ENCODE peak calls at places on chromosomes 7 and 10, in five cellular contexts. E, Y, A, Z and G are unnamed samples.

GRCh38 chr7:47720141-47720906 is 138.4 kb upstream of the TNS3 start:
- DNase-seq in E (no peak), Y (no peak), A (peak), Z (peak), G (no peak)

GRCh38 chr10:80472234-80473095 is 18.4 kb downstream of the TSPAN14 start:
- DNase-seq in E (peak), Y (no peak), A (no peak), Z (no peak), G (no peak)

GRCh38 chr7:139730746-139731612 is 46.8 kb downstream of the HIPK2 start:
- DNase-seq in E (no peak), Y (no peak), A (no peak), Z (peak), G (no peak)

GRCh38 chr7:102933763-102934162 is 21.0 kb downstream of the LRRC17 start:
- DNase-seq in E (no peak), Y (peak), A (peak), Z (peak), G (no peak)

GRCh38 chr7:30162133-30162532 is 27.3 kb downstream of the MTURN start:
- DNase-seq in E (no peak), Y (no peak), A (no peak), Z (no peak), G (no peak)

GRCh38 chr10:103154464-103155299 is 38.4 kb downstream of the NT5C2 start:
- DNase-seq in E (no peak), Y (no peak), A (no peak), Z (no peak), G (no peak)

GRCh38 chr10:36636879-36637278 is 488.5 kb upstream of the ANKRD30A start:
- DNase-seq in E (no peak), Y (no peak), A (no peak), Z (no peak), G (no peak)

GRCh38 chr10:128221787-128222186 is 95.6 kb upstream of the MKI67 start:
- DNase-seq in E (no peak), Y (no peak), A (no peak), Z (no peak), G (no peak)

GRCh38 chr10:114547056-114547455 is 111.0 kb downstream of the ABLIM1 start:
- DNase-seq in E (no peak), Y (no peak), A (no peak), Z (peak), G (no peak)

GRCh38 chr10:67923551-67923950 is 39.1 kb downstream of the SIRT1 start:
- DNase-seq in E (no peak), Y (no peak), A (peak), Z (no peak), G (no peak)

GRCh38 chr10:633279-634245 is 55.9 kb downstream of the DIP2C start:
- DNase-seq in E (no peak), Y (no peak), A (no peak), Z (peak), G (no peak)

GRCh38 chr7:73612598-73613269 is 11.6 kb downstream of the MLXIPL start:
- DNase-seq in E (peak), Y (no peak), A (peak), Z (peak), G (no peak)

GRCh38 chr10:11225935-11226334 is 208.3 kb downstream of the CELF2 start:
- DNase-seq in E (no peak), Y (no peak), A (no peak), Z (no peak), G (no peak)

GRCh38 chr7:132655071-132655761 is 78.9 kb upstream of the PLXNA4 start:
- DNase-seq in E (no peak), Y (no peak), A (no peak), Z (peak), G (no peak)

GRCh38 chr7:44085549-44085948 is 3.2 kb upstream of the POLM start:
- DNase-seq in E (no peak), Y (no peak), A (no peak), Z (no peak), G (no peak)

GRCh38 chr7:120833551-120833950 is 24.4 kb downstream of the TSPAN12 start:
- DNase-seq in E (no peak), Y (no peak), A (no peak), Z (no peak), G (no peak)

GRCh38 chr7:41745451-41745850 is 42.6 kb upstream of the INHBA start:
- DNase-seq in E (no peak), Y (no peak), A (no peak), Z (no peak), G (no peak)

GRCh38 chr10:97553575-97554100 is 18.9 kb upstream of the ANKRD2 start:
- DNase-seq in E (peak), Y (no peak), A (peak), Z (peak), G (peak)

GRCh38 chr10:119079572-119080520 is 771 bp downstream of the EIF3A start:
- DNase-seq in E (peak), Y (no peak), A (peak), Z (peak), G (peak)

GRCh38 chr7:48042216-48042615 is 6.9 kb downstream of the C7orf57 start:
- DNase-seq in E (no peak), Y (no peak), A (no peak), Z (no peak), G (no peak)

GRCh38 chr10:60817135-60817805 is 39.0 kb downstream of the CDK1 start:
- DNase-seq in E (no peak), Y (no peak), A (peak), Z (no peak), G (no peak)

GRCh38 chr7:44431091-44431608 is 59.3 kb downstream of the NUDCD3 start:
- DNase-seq in E (peak), Y (no peak), A (no peak), Z (no peak), G (peak)

GRCh38 chr7:150903627-150904026 is 51.3 kb downstream of the AOC1 start:
- DNase-seq in E (peak), Y (peak), A (peak), Z (peak), G (no peak)

GRCh38 chr7:73512018-73512780 is 9.9 kb downstream of the BAZ1B start:
- DNase-seq in E (peak), Y (no peak), A (no peak), Z (no peak), G (no peak)

GRCh38 chr10:74178042-74178791 is 27.2 kb downstream of the ADK start:
- DNase-seq in E (no peak), Y (no peak), A (no peak), Z (no peak), G (no peak)

GRCh38 chr10:100462709-100463108 is at the start of gene WNT8B:
- DNase-seq in E (no peak), Y (no peak), A (no peak), Z (no peak), G (no peak)

GRCh38 chr10:35396560-35397434 is 60.5 kb downstream of the CCNY start:
- DNase-seq in E (no peak), Y (no peak), A (no peak), Z (no peak), G (no peak)

GRCh38 chr10:58518775-58519174 is 6.1 kb downstream of the BICC1 start:
- DNase-seq in E (peak), Y (no peak), A (no peak), Z (no peak), G (no peak)

GRCh38 chr10:62127975-62128374 is 140.7 kb downstream of the RTKN2 start:
- DNase-seq in E (no peak), Y (no peak), A (no peak), Z (no peak), G (no peak)

GRCh38 chr10:98444314-98445006 is 2.3 kb downstream of the HPS1 start:
- DNase-seq in E (peak), Y (no peak), A (no peak), Z (no peak), G (no peak)

GRCh38 chr7:123024989-123025758 is 29.7 kb upstream of the TAS2R16 start:
- DNase-seq in E (peak), Y (no peak), A (no peak), Z (no peak), G (no peak)

GRCh38 chr10:79070091-79070610 is 1.4 kb downstream of the ZMIZ1 start:
- DNase-seq in E (peak), Y (no peak), A (peak), Z (peak), G (no peak)